ENCODE peak calls at places on chromosomes 1 and 21, in eight cellular contexts. J, S, C, R, O, L, U and T are unnamed samples. For H3K4me1, the result is how much of the 10 kb centered on the place peaks cover.

GRCh38 chr1:243312962-243313634 is 57.3 kb downstream of the SDCCAG8 start:
- DNase-seq in U (no peak), S (no peak), C (no peak), J (no peak), L (no peak), R (no peak), O (no peak), T (no peak)

GRCh38 chr1:23916209-23917131 is 3.3 kb upstream of the CNR2 start:
- DNase-seq in J (peak), U (peak), R (peak), O (peak), S (no peak), L (peak), C (peak), T (peak)

GRCh38 chr1:24727490-24728214 is 17.6 kb upstream of the CLIC4 start:
- DNase-seq in R (no peak), J (peak), U (peak), C (no peak), S (peak), O (peak), L (no peak), T (peak)

GRCh38 chr1:3772027-3772714 is 378 bp upstream of the SMIM1 start:
- DNase-seq in S (peak), C (peak), J (peak), U (peak), R (peak), O (peak), L (peak), T (peak)

GRCh38 chr21:45557611-45558043 is 15.4 kb upstream of the SLC19A1 start:
- DNase-seq in C (no peak), L (no peak), R (no peak), J (no peak), S (peak), U (no peak), O (no peak), T (peak)

GRCh38 chr1:58592521-58593134 is 15.6 kb upstream of the TACSTD2 start:
- DNase-seq in S (peak), U (peak), O (peak), L (no peak), C (no peak), R (no peak), J (no peak), T (peak)

GRCh38 chr1:226589008-226589733 is 40.6 kb downstream of the STUM start:
- DNase-seq in S (no peak), J (no peak), U (no peak), L (no peak), R (no peak), O (no peak), C (no peak), T (no peak)

GRCh38 chr1:52054496-52055065 is 410 bp downstream of the TXNDC12 start:
- DNase-seq in C (no peak), J (peak), U (no peak), O (no peak), R (no peak), L (peak), S (no peak), T (no peak)

GRCh38 chr1:210792703-210793102 is 341.2 kb downstream of the KCNH1 start:
- DNase-seq in U (peak), C (no peak), S (no peak), J (no peak), R (no peak), L (no peak), O (no peak), T (no peak)

GRCh38 chr21:46190491-46191131 is 6.4 kb upstream of the SPATC1L start:
- DNase-seq in U (no peak), C (peak), J (no peak), R (no peak), L (no peak), O (peak), S (no peak), T (no peak)

GRCh38 chr1:85584264-85584781 is 3.8 kb downstream of the CCN1 start:
- DNase-seq in R (no peak), C (no peak), S (no peak), L (peak), U (peak), O (no peak), J (no peak), T (no peak)

DNA sequence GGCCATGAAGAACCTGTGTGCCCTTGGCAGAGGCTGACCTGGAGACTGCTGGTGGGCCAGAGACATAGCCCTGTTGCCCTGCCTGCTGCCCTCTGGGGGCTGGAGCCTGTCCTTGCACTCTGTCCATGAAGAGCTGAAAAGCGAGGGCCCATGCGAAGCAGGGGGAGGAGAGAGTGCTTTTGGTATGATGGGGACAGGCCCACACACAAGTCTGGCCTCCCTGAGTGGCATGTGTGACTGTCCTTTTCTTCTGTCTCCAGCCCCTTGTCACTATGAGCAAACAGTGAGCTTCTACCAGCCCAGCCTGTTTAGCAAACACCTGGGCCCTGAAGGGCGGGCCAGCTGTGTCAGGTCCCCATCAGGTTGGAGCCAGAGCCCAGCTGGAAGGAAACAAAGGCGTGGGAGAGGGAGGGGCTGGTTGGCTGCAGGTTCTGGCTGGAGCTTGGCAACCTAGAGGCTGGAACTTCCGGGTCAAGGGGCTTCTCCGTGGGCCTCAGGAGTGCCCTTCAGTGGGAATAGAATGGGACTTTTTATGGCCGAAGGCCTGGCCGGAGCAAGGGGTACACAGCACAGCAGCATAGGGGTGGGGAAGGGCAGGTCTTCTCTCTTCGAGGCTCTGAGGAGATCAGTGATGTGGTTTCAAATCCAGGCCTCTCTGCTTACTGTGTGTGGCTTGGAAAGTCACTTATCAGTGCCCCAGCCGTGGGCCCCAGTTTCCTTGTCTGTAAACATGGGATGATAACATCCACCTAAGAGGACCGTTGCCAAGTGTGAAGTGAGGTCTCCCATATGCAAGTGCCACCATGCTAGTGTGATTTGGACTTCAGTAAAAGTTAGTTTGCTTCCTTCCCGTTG is 14.3 kb downstream of the QSOX1 start:
- DNase-seq in S (peak), L (peak), U (peak), C (peak), J (peak), R (peak), O (peak), T (no peak)
- H3K27ac ChIP-seq in S (peak), L (no peak), U (no peak), C (no peak), J (no peak), R (no peak), O (peak), T (peak)

DNA sequence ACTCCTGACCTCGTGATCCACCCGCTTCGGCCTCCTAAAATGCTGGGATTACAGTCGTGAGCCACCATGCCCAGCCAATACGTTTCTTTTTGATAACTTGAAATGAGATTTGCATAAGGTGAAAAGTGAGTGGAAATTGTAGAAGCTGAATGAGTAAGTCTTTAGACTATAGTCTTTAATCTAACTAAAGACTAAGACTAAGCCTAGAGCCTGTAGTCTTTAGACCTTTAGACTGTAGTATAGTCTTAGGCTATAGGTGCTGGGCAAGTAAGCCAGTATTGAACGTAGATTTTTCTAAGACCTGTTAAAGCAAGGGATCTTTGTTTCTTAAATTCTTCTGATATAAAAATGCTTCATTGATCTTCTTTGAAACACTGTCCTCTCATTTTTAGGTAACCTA is 12.1 kb downstream of the PPP2R5A start:
- DNase-seq in U (no peak), O (no peak), L (no peak), C (no peak), J (no peak), R (no peak), S (no peak), T (no peak)
- H3K4me1 ChIP-seq in U (under half), O (under half), L (under half), C (under half), J (under half), R (under half), S (half or more), T (under half)

GRCh38 chr1:40390857-40391256 is 17.3 kb downstream of the SMAP2 start:
- DNase-seq in R (no peak), J (no peak), C (no peak), O (no peak), S (no peak), L (no peak), U (no peak), T (no peak)
- H3K27ac ChIP-seq in R (no peak), J (peak), C (no peak), O (peak), S (peak), L (no peak), U (no peak), T (peak)

GRCh38 chr1:199018471-199019135 is 379.8 kb downstream of the PTPRC start:
- DNase-seq in C (no peak), S (no peak), O (no peak), J (no peak), R (no peak), U (no peak), L (no peak), T (no peak)

GRCh38 chr1:199020046-199020445 is 381.2 kb downstream of the PTPRC start:
- DNase-seq in C (no peak), R (no peak), O (no peak), S (no peak), L (no peak), J (no peak), U (no peak), T (no peak)

GRCh38 chr1:199020904-199021303 is 382.1 kb downstream of the PTPRC start:
- DNase-seq in C (no peak), L (no peak), O (no peak), U (no peak), J (peak), R (no peak), S (no peak), T (no peak)

GRCh38 chr1:199010933-199011332 is 372.1 kb downstream of the PTPRC start:
- DNase-seq in S (no peak), C (no peak), R (no peak), U (peak), L (no peak), J (no peak), O (no peak), T (no peak)

GRCh38 chr1:199015799-199016198 is 377.0 kb downstream of the PTPRC start:
- DNase-seq in R (no peak), J (no peak), C (no peak), O (no peak), L (no peak), U (no peak), S (no peak), T (no peak)
- H3K4me1 ChIP-seq in R (under half), J (under half), C (under half), O (under half), L (under half), U (under half), S (under half), T (under half)

DNA sequence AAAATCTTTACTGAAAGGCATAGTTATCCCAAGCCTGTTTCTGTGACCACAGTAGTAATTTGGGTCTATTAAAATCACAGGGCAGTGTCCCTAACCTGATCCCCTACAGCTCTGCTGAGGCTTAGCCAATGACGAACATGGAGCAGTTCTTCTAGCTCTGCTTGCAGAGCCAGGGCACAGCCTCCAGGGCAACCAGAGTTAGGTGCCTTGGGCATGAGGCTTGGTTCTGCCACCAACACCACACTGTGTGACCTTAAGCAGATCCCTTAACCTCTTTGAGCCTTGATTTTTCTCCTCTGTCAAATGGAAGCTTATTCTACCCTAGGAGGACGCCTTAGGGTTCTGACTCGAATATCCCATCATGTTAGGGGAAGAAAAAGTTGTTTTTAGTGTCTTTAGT is 86.7 kb upstream of the TLR5 start:
- DNase-seq in L (no peak), S (no peak), R (no peak), O (no peak), U (no peak), J (peak), C (peak), T (no peak)
- H3K27ac ChIP-seq in L (no peak), S (no peak), R (no peak), O (peak), U (no peak), J (peak), C (no peak), T (no peak)